ENCODE peak calls at places on chromosome 13, in four cellular contexts. B is GM10248, V is fibroblast of pulmonary artery, S is thoracic aorta. L is an unnamed sample.

GRCh38 chr13:28485097-28485496 is 9.8 kb downstream of the FLT1 start:
- DNase-seq in S (no peak), B (no peak), V (no peak), L (no peak)

GRCh38 chr13:83879431-83880171 is 2.7 kb downstream of the SLITRK1 start:
- DNase-seq in V (no peak), S (no peak), B (no peak), L (no peak)

GRCh38 chr13:93244918-93245280 is 18.3 kb downstream of the GPC6 start:
- DNase-seq in B (no peak), V (peak), S (no peak), L (no peak)

GRCh38 chr13:20824762-20825161 is 51.0 kb upstream of the EEF1AKMT1 start:
- DNase-seq in B (no peak), V (no peak), S (no peak), L (no peak)

GRCh38 chr13:67229438-67230242 is 496 bp downstream of the PCDH9 start:
- DNase-seq in S (no peak), B (no peak), V (no peak), L (no peak)

GRCh38 chr13:30148171-30148754 is 159.1 kb downstream of the KATNAL1 start:
- DNase-seq in S (no peak), B (no peak), V (no peak), L (no peak)

GRCh38 chr13:112743451-112744305 is 53.8 kb downstream of the ATP11A start:
- DNase-seq in V (no peak), S (no peak), B (no peak), L (no peak)

GRCh38 chr13:99982741-99983400 is 1.3 kb downstream of the ZIC2 start:
- DNase-seq in B (no peak), V (no peak), S (no peak), L (no peak)

GRCh38 chr13:109816112-109816978 is 30.0 kb upstream of the IRS2 start:
- DNase-seq in S (no peak), B (no peak), V (no peak), L (no peak)

GRCh38 chr13:110157718-110158117 is 149.2 kb downstream of the COL4A1 start:
- DNase-seq in B (no peak), V (no peak), S (no peak), L (no peak)

GRCh38 chr13:41488124-41488523 is 30.8 kb downstream of the RGCC start:
- DNase-seq in V (no peak), B (no peak), S (no peak), L (no peak)

GRCh38 chr13:94249512-94249911 is 230.0 kb downstream of the DCT start:
- DNase-seq in S (no peak), V (peak), B (no peak), L (no peak)

GRCh38 chr13:91058919-91059318 is 288.6 kb upstream of the MIR17HG start:
- DNase-seq in V (no peak), S (no peak), B (no peak), L (no peak)

GRCh38 chr13:62544928-62545327 is 1129.3 kb upstream of the PCDH20 start:
- DNase-seq in S (no peak), V (no peak), B (no peak), L (no peak)
- TF ChIP-seq CTCF in S (no peak), V (no peak), B (no peak), L (no peak)

GRCh38 chr13:48783181-48783630 is 129.5 kb downstream of the CYSLTR2 start:
- DNase-seq in B (no peak), S (peak), V (peak), L (no peak)
- TF ChIP-seq CTCF in B (no peak), S (no peak), V (peak), L (no peak)

GRCh38 chr13:108733141-108733540 is 103.7 kb downstream of the MYO16 start:
- DNase-seq in V (no peak), S (no peak), B (no peak), L (no peak)

DNA sequence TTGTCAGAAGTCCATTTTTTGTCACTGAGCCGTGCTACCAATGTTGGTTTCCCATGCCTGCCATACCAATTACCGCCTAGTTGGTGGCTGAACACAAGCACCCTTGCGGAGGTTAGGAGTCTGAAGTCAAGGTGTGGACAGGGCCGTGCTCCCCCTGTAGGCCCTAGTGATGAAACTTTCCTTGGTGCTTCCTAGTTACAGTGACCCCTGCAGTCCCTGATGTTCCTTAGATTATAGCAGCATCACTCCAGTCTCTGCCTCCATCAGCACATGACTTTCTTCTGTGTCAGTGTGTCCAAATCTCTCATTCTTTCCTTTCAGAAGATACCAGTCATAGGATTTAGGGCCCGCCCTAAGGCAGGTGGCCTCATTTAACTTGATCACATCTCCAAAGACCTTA is 99.0 kb downstream of the MYO16 start:
- DNase-seq in V (no peak), S (no peak), B (no peak), L (no peak)
- TF ChIP-seq CTCF in V (no peak), S (no peak), B (no peak), L (no peak)

DNA sequence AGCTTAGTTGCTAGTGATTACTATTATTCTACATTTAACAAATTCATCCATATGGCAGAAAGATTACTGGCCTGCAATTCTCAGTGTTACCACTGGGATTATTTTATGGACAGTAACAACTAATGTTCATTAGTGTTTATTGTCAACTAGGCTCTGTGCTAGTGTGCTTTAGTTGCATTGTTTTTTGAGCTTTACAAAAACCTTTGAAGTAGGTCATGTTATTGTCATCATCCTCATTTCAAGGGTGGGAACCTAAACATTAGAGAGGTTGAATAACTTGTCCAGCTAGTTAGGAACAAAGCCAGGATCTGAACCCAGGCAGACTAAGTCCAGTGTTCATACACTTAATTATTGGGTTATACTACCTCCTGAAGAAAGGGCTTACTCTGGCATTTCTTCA is 27.8 kb upstream of the TDRD3 start:
- DNase-seq in S (no peak), V (peak), B (no peak), L (no peak)
- TF ChIP-seq CTCF in S (no peak), V (peak), B (no peak), L (no peak)

GRCh38 chr13:22758245-22758644 is 422.5 kb upstream of the SGCG start:
- DNase-seq in S (no peak), B (no peak), V (no peak), L (no peak)

GRCh38 chr13:22761709-22762108 is 419.1 kb upstream of the SGCG start:
- DNase-seq in B (no peak), V (no peak), S (no peak), L (no peak)

GRCh38 chr13:22757530-22758120 is 423.2 kb upstream of the SGCG start:
- DNase-seq in V (peak), B (no peak), S (no peak), L (no peak)
- TF ChIP-seq CTCF in V (peak), B (peak), S (peak), L (no peak)

DNA sequence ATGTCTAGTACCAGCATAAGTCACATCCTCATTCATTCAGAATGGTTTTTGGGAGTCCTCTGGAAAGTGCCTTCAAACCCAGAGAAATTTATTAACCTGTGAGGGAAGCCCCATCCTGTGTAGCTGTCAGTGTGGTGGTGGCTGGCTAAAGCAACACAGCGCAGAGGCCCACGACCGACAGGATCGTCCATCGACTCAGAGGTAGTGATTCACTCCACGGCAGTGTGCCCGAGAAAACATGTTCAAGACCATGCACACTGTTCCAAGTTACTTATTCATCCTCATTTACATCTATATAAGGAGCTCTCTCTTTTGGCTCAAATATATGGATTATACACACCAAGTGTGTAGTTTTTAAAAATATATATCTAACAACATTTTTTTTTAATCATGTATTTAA is 96.3 kb upstream of the SLC15A1 start:
- DNase-seq in S (no peak), V (no peak), B (no peak), L (no peak)
- TF ChIP-seq CTCF in S (no peak), V (no peak), B (no peak), L (no peak)

GRCh38 chr13:98142427-98143156 is at the start of gene FARP1:
- DNase-seq in B (peak), V (peak), S (no peak), L (peak)
- TF ChIP-seq CTCF in B (peak), V (no peak), S (no peak), L (no peak)

GRCh38 chr13:113745059-113745458 is 14.0 kb upstream of the TMEM255B start:
- DNase-seq in S (no peak), B (no peak), V (no peak), L (no peak)
- TF ChIP-seq CTCF in S (no peak), B (no peak), V (no peak), L (no peak)

GRCh38 chr13:86737334-86737932 is 933.7 kb upstream of the SLITRK5 start:
- DNase-seq in V (no peak), S (no peak), B (no peak), L (no peak)

DNA sequence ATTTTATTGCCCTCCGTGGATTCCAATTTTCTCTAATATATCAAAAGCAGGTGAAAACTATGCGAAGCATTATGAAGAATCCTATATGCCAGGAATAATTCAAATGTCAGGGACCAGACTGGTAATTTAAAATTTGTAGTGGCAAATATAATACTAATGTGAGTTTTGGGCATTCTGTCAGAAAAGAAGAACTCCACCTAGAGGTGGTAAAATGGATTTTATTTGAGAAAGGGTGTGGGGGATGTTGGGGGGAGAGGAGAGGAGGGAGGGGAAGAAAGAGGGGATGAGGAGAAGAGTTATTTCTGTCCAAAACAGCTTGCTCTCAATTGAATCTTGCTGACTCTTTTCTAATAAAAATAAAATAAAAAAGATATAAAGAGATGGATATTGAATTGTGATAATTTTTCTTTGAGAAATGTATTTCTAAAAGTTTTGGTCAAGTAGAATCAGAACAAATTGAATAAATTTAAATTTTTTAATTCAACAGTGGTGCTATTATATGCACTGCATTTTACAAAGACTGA is 929.3 kb upstream of the SLITRK5 start:
- DNase-seq in B (no peak), S (no peak), V (no peak), L (no peak)
- TF ChIP-seq CTCF in B (no peak), S (no peak), V (no peak), L (no peak)